ENCODE peak calls at places on chromosomes 12 and 14, in five cellular contexts. H, Q, N, J and O are unnamed samples.
A peak's percentile ranks its signal among the peaks of the same experiment; 100 is the strongest.

GRCh38 chr12:47114481-47114892 is 34.7 kb upstream of the AMIGO2 start:
- DNase-seq in H (no peak), Q (no peak), N (no peak), J (no peak), O (no peak)

GRCh38 chr14:49945448-49946319 is 52.8 kb downstream of the ARF6 start:
- DNase-seq in H (no peak), Q (no peak), N (no peak), J (no peak), O (no peak)

GRCh38 chr12:118082161-118082560 is 21.2 kb upstream of the WSB2 start:
- DNase-seq in H (no peak), Q (no peak), N (no peak), J (no peak), O (no peak)

GRCh38 chr12:26426652-26427051 is 231.3 kb downstream of the SSPN start:
- DNase-seq in H (no peak), Q (no peak), N (no peak), J (no peak), O (no peak)

GRCh38 chr12:53508534-53509199 is 1.4 kb upstream of the NPFF start:
- DNase-seq in H (peak; percentile 94), Q (peak; percentile 88), N (peak; percentile 89), J (no peak), O (peak; percentile 50)

GRCh38 chr14:76502638-76503037 is 126.7 kb downstream of the ESRRB start:
- DNase-seq in H (peak; percentile 1), Q (no peak), N (no peak), J (no peak), O (no peak)

GRCh38 chr12:89544730-89545184 is 18.9 kb upstream of the POC1B start:
- DNase-seq in H (peak; percentile 75), Q (peak; percentile 63), N (peak; percentile 84), J (no peak), O (no peak)

GRCh38 chr12:28865776-28866175 is 283.3 kb upstream of the FAR2 start:
- DNase-seq in H (no peak), Q (no peak), N (no peak), J (no peak), O (no peak)

GRCh38 chr14:67571991-67572323 is 28.1 kb downstream of the PIGH start:
- DNase-seq in H (peak; percentile 77), Q (peak; percentile 61), N (no peak), J (no peak), O (no peak)

GRCh38 chr12:121787063-121787774 is 6.3 kb downstream of the RHOF start:
- DNase-seq in H (peak; percentile 91), Q (peak; percentile 75), N (no peak), J (no peak), O (no peak)

GRCh38 chr14:68968721-68969120 is 10.4 kb downstream of the ACTN1 start:
- DNase-seq in H (peak; percentile 28), Q (no peak), N (no peak), J (no peak), O (no peak)
- H3K4me1 ChIP-seq in H (peaks cover 95% of the 10 kb centered on the region), Q (peaks cover 57% of the 10 kb centered on the region), N (peaks cover 70% of the 10 kb centered on the region), J (peaks cover 75% of the 10 kb centered on the region), O (peaks cover 100% of the 10 kb centered on the region)

DNA sequence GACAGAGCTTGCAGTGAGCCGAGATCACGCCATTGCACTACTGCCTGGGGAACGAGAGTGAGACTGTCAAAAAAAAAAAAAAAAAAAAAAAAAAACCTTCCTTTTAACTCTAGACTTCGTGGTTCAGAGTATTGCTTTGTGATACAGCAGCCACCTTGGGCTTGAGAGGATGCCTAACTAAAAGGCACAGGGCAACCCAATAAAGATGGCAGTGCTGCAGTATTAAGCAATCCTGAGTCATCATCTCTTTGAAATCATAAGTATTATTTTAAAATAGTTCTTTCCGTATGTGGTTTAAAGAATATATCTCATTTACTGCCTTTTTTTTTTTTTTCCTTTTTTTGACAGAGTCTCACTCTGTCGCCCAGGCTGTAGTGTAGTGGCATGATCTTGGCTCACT is 116.1 kb downstream of the PLEKHA5 start:
- DNase-seq in H (no peak), Q (no peak), N (no peak), J (no peak), O (no peak)
- H3K9me3 ChIP-seq in H (no peaks in the 10 kb centered on the region), Q (no peaks in the 10 kb centered on the region), N (no peaks in the 10 kb centered on the region), J (no peaks in the 10 kb centered on the region), O (no peaks in the 10 kb centered on the region)

DNA sequence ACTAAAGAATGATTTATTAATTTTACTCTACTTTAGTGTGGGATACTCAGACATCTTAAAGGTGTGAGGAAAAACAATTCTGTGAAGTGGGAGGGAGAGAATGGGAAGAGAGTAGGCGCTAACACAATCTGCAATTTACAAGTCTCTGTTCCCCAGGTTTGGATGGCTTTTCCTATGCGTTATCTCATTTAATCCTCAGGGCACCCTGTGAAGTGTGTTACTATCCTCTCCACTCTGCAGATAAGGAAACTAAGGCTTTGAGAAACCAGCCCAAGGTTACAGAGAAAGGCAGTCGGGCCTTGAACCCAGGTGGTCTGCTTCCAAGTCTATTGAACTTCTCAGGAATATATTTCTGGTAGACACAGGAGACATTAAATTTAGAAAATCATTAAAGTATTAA is 36.2 kb upstream of the TUBA1C start:
- DNase-seq in H (no peak), Q (no peak), N (no peak), J (no peak), O (no peak)
- H3K4me1 ChIP-seq in H (peaks cover 61% of the 10 kb centered on the region), Q (peaks cover 21% of the 10 kb centered on the region), N (peaks cover 8% of the 10 kb centered on the region), J (no peaks in the 10 kb centered on the region), O (peaks cover 19% of the 10 kb centered on the region)

GRCh38 chr12:34209259-34209835 is 187.1 kb downstream of the ALG10 start:
- DNase-seq in H (no peak), Q (no peak), N (no peak), J (no peak), O (no peak)
- H3K9me3 ChIP-seq in H (no peaks in the 10 kb centered on the region), Q (no peaks in the 10 kb centered on the region), N (peaks cover 6% of the 10 kb centered on the region), J (peaks cover 15% of the 10 kb centered on the region), O (no peaks in the 10 kb centered on the region)

GRCh38 chr12:114405449-114406271 is at the start of gene TBX5:
- DNase-seq in H (no peak), Q (no peak), N (no peak), J (no peak), O (no peak)

GRCh38 chr12:114403044-114403689 is 2.8 kb downstream of the TBX5 start:
- DNase-seq in H (no peak), Q (no peak), N (no peak), J (no peak), O (no peak)

GRCh38 chr12:114405199-114405448 is 820 bp downstream of the TBX5 start:
- DNase-seq in H (no peak), Q (no peak), N (no peak), J (no peak), O (no peak)

GRCh38 chr12:114403690-114404450 is 2.1 kb downstream of the TBX5 start:
- DNase-seq in H (no peak), Q (no peak), N (no peak), J (no peak), O (no peak)

DNA sequence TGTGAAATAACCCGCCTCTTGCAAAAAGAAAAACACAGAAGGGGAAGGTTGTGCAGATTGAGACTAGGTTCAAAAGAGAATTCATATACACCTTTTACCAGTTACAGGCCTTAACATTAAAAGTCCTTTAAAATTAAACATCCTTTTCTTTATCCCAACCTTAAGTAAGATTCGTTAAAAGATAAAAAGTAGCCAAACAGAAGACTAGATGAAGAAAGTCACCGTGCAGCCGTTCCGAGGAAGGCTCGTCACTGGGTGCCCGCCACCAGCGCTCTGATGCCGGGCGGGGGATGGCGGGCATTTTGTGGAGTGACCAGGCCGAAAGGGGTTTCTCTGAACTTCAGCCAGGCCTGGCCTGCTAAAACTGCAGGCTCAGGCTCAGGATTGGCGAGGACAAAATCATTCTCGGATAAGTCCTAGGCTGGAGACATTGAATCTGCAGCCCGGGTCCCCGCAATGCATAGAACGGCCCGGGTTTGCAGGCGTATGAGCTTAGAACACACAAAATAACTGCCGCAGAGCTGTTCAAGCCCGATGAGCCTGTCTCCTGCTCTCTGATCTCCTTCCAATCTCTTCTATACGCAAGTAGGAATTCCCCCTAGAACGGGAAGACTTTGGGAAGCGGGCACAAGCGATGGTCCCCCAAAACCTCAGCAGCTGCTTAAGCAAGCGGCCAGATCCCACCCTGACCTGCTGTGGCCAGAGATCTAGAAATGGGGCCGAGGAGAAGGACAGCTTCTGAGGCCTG is 1.3 kb downstream of the TBX5 start:
- DNase-seq in H (no peak), Q (no peak), N (no peak), J (no peak), O (no peak)
- H3K4me1 ChIP-seq in H (peaks cover 24% of the 10 kb centered on the region), Q (no peaks in the 10 kb centered on the region), N (no peaks in the 10 kb centered on the region), J (no peaks in the 10 kb centered on the region), O (peaks cover 7% of the 10 kb centered on the region)

GRCh38 chr12:132918680-132919079 is 31.3 kb upstream of the CHFR start:
- DNase-seq in H (no peak), Q (no peak), N (no peak), J (no peak), O (no peak)
- H3K9me3 ChIP-seq in H (peaks cover 99% of the 10 kb centered on the region), Q (peaks cover 90% of the 10 kb centered on the region), N (peaks cover 5% of the 10 kb centered on the region), J (peaks cover 30% of the 10 kb centered on the region), O (peaks cover 93% of the 10 kb centered on the region)

GRCh38 chr14:55077155-55077554 is 25.7 kb downstream of the MAPK1IP1L start:
- DNase-seq in H (no peak), Q (no peak), N (no peak), J (no peak), O (no peak)
- H3K4me1 ChIP-seq in H (peaks cover 37% of the 10 kb centered on the region), Q (peaks cover 5% of the 10 kb centered on the region), N (peaks cover 4% of the 10 kb centered on the region), J (peaks cover 61% of the 10 kb centered on the region), O (peaks cover 10% of the 10 kb centered on the region)

GRCh38 chr14:25869854-25870253 is 728.0 kb downstream of the NOVA1 start:
- DNase-seq in H (no peak), Q (no peak), N (no peak), J (no peak), O (no peak)
- H3K9me3 ChIP-seq in H (no peaks in the 10 kb centered on the region), Q (no peaks in the 10 kb centered on the region), N (no peaks in the 10 kb centered on the region), J (no peaks in the 10 kb centered on the region), O (no peaks in the 10 kb centered on the region)

GRCh38 chr12:108853426-108853825 is 4.0 kb downstream of the SSH1 start:
- DNase-seq in H (peak; percentile 59), Q (no peak), N (no peak), J (no peak), O (no peak)

GRCh38 chr12:108854055-108854452 is 3.3 kb downstream of the SSH1 start:
- DNase-seq in H (peak; percentile 3), Q (no peak), N (no peak), J (no peak), O (no peak)

GRCh38 chr12:108854453-108855283 is 2.7 kb downstream of the SSH1 start:
- DNase-seq in H (peak; percentile 72), Q (peak; percentile 72), N (peak; percentile 98), J (no peak), O (peak; percentile 66)

GRCh38 chr12:108850854-108851573 is 6.4 kb downstream of the SSH1 start:
- DNase-seq in H (peak; percentile 76), Q (no peak), N (peak; percentile 95), J (no peak), O (no peak)

DNA sequence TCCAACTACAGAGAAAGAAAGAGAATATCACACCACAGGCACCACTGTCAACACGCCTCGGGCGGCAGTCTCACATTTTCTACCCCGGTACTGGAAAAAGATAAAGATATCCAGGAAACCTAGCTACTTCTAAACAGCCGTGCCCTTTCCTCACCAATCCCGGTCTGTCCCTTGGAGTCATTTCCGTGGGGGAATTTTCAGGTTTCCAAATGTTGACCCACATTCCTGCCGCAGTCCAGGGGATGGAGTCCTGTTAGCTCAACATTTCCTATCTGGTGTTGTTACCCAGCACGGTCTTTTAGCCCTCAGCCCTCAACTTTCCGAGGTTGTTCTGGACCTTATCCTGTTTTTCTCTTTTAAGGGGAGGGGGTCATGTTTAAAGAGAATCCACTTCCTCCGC is 4.7 kb downstream of the SSH1 start:
- DNase-seq in H (peak; percentile 62), Q (no peak), N (peak; percentile 99), J (no peak), O (no peak)
- H3K4me1 ChIP-seq in H (peaks cover 90% of the 10 kb centered on the region), Q (peaks cover 65% of the 10 kb centered on the region), N (peaks cover 52% of the 10 kb centered on the region), J (peaks cover 25% of the 10 kb centered on the region), O (peaks cover 43% of the 10 kb centered on the region)